ENCODE peak calls at places on chromosomes 16 and 17, in eight cellular contexts. J, L, X, I, G, V, H and W are unnamed samples.

GRCh38 chr17:63458478-63458877 is 12.4 kb upstream of the CYB561 start:
- DNase-seq in L (no peak), X (no peak), I (no peak), G (no peak), H (no peak), J (no peak), V (no peak), W (no peak)

GRCh38 chr17:76022285-76022684 is 4.8 kb downstream of the EVPL start:
- DNase-seq in V (no peak), H (peak; percentile 45), J (no peak), I (no peak), X (no peak), G (no peak), L (no peak), W (no peak)

GRCh38 chr16:1291576-1291974 is 17.9 kb upstream of the UBE2I start:
- DNase-seq in X (no peak), L (no peak), H (no peak), V (no peak), J (no peak), I (no peak), G (no peak), W (no peak)

GRCh38 chr17:15091825-15092224 is 173.3 kb downstream of the PMP22 start:
- DNase-seq in J (peak; percentile 44), G (peak; percentile 26), L (no peak), I (no peak), X (no peak), H (peak; percentile 37), V (no peak), W (no peak)

GRCh38 chr17:69761767-69762321 is 313.2 kb upstream of the KCNJ16 start:
- DNase-seq in L (no peak), I (no peak), J (peak; percentile 86), G (peak; percentile 96), H (peak; percentile 17), V (peak; percentile 99), X (no peak), W (no peak)

GRCh38 chr16:54817432-54817831 is 113.2 kb upstream of the IRX5 start:
- DNase-seq in J (peak; percentile 49), G (peak; percentile 42), I (no peak), V (no peak), H (peak; percentile 40), L (no peak), X (no peak), W (no peak)

GRCh38 chr17:50265212-50265611 is 9.1 kb upstream of the TMEM92 start:
- DNase-seq in H (no peak), J (no peak), L (peak; percentile 74), V (no peak), I (no peak), G (no peak), X (peak; percentile 77), W (no peak)

GRCh38 chr17:66918896-66919295 is 45.6 kb upstream of the CACNG4 start:
- DNase-seq in J (no peak), V (no peak), G (no peak), X (no peak), I (no peak), L (no peak), H (no peak), W (no peak)

GRCh38 chr17:27952366-27952765 is 59.2 kb upstream of the LYRM9 start:
- DNase-seq in L (no peak), X (no peak), H (no peak), J (no peak), V (no peak), I (no peak), G (no peak), W (no peak)

GRCh38 chr16:85479972-85480726 is 133.0 kb upstream of the GSE1 start:
- DNase-seq in X (no peak), L (no peak), V (no peak), G (peak; percentile 67), I (no peak), H (peak; percentile 69), J (peak; percentile 36), W (peak; percentile 19)

GRCh38 chr17:66560691-66561090 is 258.3 kb downstream of the PRKCA start:
- DNase-seq in V (no peak), J (no peak), X (no peak), H (no peak), I (no peak), L (no peak), G (no peak), W (no peak)

GRCh38 chr17:75111777-75112176 is 2.0 kb downstream of the ARMC7 start:
- DNase-seq in J (no peak), X (no peak), L (no peak), G (no peak), I (no peak), H (no peak), V (no peak), W (no peak)

GRCh38 chr17:49548506-49549310 is 27.0 kb upstream of the NXPH3 start:
- DNase-seq in I (no peak), J (peak; percentile 76), L (no peak), G (peak; percentile 66), X (no peak), H (peak; percentile 73), V (peak; percentile 30), W (no peak)

GRCh38 chr16:77112701-77113100 is 78.3 kb upstream of the MON1B start:
- DNase-seq in I (no peak), L (no peak), H (no peak), G (no peak), V (no peak), X (no peak), J (no peak), W (no peak)

GRCh38 chr16:20928774-20929411 is 28.3 kb downstream of the LYRM1 start:
- DNase-seq in I (no peak), J (no peak), V (no peak), G (no peak), H (no peak), L (no peak), X (no peak), W (no peak)

GRCh38 chr17:74998783-74999182 is 11.4 kb downstream of the CDR2L start:
- DNase-seq in I (no peak), L (no peak), V (no peak), G (no peak), X (no peak), J (no peak), H (no peak), W (no peak)

GRCh38 chr16:49660647-49661046 is 195.3 kb downstream of the ZNF423 start:
- DNase-seq in V (no peak), I (no peak), G (no peak), L (no peak), H (no peak), J (no peak), X (no peak), W (no peak)

GRCh38 chr17:74123350-74123749 is 80.1 kb upstream of the RPL38 start:
- DNase-seq in X (no peak), I (no peak), G (no peak), J (peak; percentile 84), V (no peak), L (no peak), H (no peak), W (no peak)

GRCh38 chr16:679808-680624 is at the start of gene STUB1:
- DNase-seq in H (peak; percentile 95), X (peak; percentile 96), J (peak; percentile 94), L (peak; percentile 90), I (peak; percentile 87), V (peak; percentile 80), G (peak; percentile 91), W (peak; percentile 90)

GRCh38 chr17:59413014-59413725 is 81.7 kb downstream of the YPEL2 start:
- DNase-seq in I (no peak), L (no peak), J (no peak), V (no peak), H (no peak), X (no peak), G (no peak), W (no peak)

GRCh38 chr17:78368854-78369495 is 9.1 kb upstream of the SOCS3 start:
- DNase-seq in V (no peak), L (no peak), G (no peak), J (peak; percentile 59), I (no peak), H (peak; percentile 73), X (no peak), W (no peak)

GRCh38 chr16:70778901-70779309 is 22.1 kb downstream of the VAC14 start:
- DNase-seq in L (no peak), J (peak; percentile 87), H (peak; percentile 86), I (peak; percentile 75), V (peak; percentile 92), G (peak; percentile 87), X (peak; percentile 87), W (no peak)

GRCh38 chr17:40451420-40451819 is 8.2 kb downstream of the IGFBP4 start:
- DNase-seq in L (no peak), G (no peak), I (no peak), X (peak; percentile 94), J (no peak), H (no peak), V (peak; percentile 91), W (no peak)

GRCh38 chr16:57994778-57995177 is 5.7 kb downstream of the ZNF319 start:
- DNase-seq in I (no peak), H (peak; percentile 68), V (peak; percentile 25), L (peak; percentile 80), G (peak; percentile 77), X (peak; percentile 82), J (peak; percentile 74), W (peak; percentile 46)

GRCh38 chr17:75765981-75766380 is 989 bp upstream of the GALK1 start:
- DNase-seq in V (no peak), L (no peak), J (no peak), I (no peak), H (no peak), G (no peak), X (peak; percentile 67), W (no peak)

DNA sequence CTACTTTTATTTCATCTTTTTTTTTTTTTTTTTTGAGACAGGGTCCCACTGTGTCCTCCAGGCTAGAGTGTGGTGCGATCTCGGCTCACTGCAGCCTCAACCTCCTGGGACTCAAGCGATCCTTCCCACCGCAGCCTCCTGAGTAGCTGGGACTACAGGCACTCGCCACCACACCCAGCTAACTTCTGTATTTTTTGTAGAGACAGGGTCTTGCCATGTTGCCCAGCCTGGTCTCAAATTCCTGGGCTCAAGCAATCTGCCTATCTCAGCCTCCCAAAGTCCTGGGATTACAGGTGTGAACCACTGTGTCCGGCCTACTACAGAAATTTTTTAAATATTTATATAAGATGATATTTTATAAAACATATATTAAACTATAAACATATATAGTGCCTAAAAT is 4.8 kb downstream of the MYO18A start:
- DNase-seq in I (no peak), L (no peak), H (no peak), J (no peak), V (no peak), X (peak; percentile 14), G (no peak), W (no peak)
- H3K27ac ChIP-seq in I (no peak overlapping the region), L (no peak overlapping the region), H (no peak overlapping the region), J (no peak overlapping the region), V (no peak overlapping the region), X (no peak overlapping the region), G (no peak overlapping the region), W (no peak overlapping the region)

GRCh38 chr17:1606352-1606985 is 22.2 kb downstream of the SLC43A2 start:
- DNase-seq in L (no peak), G (no peak), I (no peak), X (no peak), H (no peak), J (no peak), V (no peak), W (peak; percentile 15)
- H3K4me3 ChIP-seq in L (no peak overlapping the region), G (no peak overlapping the region), I (no peak overlapping the region), X (no peak overlapping the region), H (no peak overlapping the region), J (no peak overlapping the region), V (no peak overlapping the region), W (no peak overlapping the region)

GRCh38 chr16:51152691-51153261 is 1.7 kb upstream of the SALL1 start:
- DNase-seq in G (no peak), L (no peak), X (no peak), H (peak; percentile 71), I (no peak), J (peak; percentile 76), V (peak; percentile 37), W (no peak)
- H3K27ac ChIP-seq in G (no peak overlapping the region), L (no peak overlapping the region), X (no peak overlapping the region), H (peak overlapping the region; percentile 98), I (peak overlapping the region; percentile 100), J (peak overlapping the region; percentile 92), V (peak overlapping the region; percentile 94), W (no peak overlapping the region)

GRCh38 chr17:7280519-7281073 is 922 bp upstream of the SLC2A4 start:
- DNase-seq in X (peak; percentile 95), I (peak; percentile 91), V (peak; percentile 68), G (peak; percentile 90), J (peak; percentile 94), L (peak; percentile 82), H (peak; percentile 97), W (peak; percentile 92)
- H3K4me3 ChIP-seq in X (no peak overlapping the region), I (peak overlapping the region; percentile 52), V (peak overlapping the region; percentile 11), G (peak overlapping the region; percentile 46), J (no peak overlapping the region), L (peak overlapping the region; percentile 46), H (peak overlapping the region; percentile 89), W (peak overlapping the region; percentile 46)